ENCODE peak calls at places on chromosomes 3 and 15, in seven cellular contexts. One of them, this sample, is unnamed.

GRCh38 chr3:40915346-40915865 is 283.9 kb upstream of the CTNNB1 start:
- DNase-seq in stimulated activated CD8-positive, alpha-beta memory T cell treated with anti-CD3 and anti-CD28 coated beads, Interleukin-12 subunit alpha, Interleukin-12 subunit beta, amount 100 ng/mL, for 4 hours: no peak
- DNase-seq in stimulated activated CD4-positive, alpha-beta T cell treated with anti-CD3 and anti-CD28 coated beads, Interleukin-15, amount 100 ng/mL, for 24 hours: no peak
- DNase-seq in activated T-cell treated with anti-CD3 and anti-CD28 coated beads for 48 hours: no peak
- DNase-seq in mucosa of gallbladder: no peak
- DNase-seq in breast epithelium: no peak
- DNase-seq in GM12865: no peak
- DNase-seq in this sample: no peak

GRCh38 chr15:88769161-88769971 is 33.9 kb upstream of the ACAN start:
- DNase-seq in stimulated activated CD8-positive, alpha-beta memory T cell treated with anti-CD3 and anti-CD28 coated beads, Interleukin-12 subunit alpha, Interleukin-12 subunit beta, amount 100 ng/mL, for 4 hours: no peak
- DNase-seq in stimulated activated CD4-positive, alpha-beta T cell treated with anti-CD3 and anti-CD28 coated beads, Interleukin-15, amount 100 ng/mL, for 24 hours: no peak
- DNase-seq in activated T-cell treated with anti-CD3 and anti-CD28 coated beads for 48 hours: no peak
- DNase-seq in mucosa of gallbladder: no peak
- DNase-seq in breast epithelium: no peak
- DNase-seq in GM12865: no peak
- DNase-seq in this sample: peak; percentile 64

GRCh38 chr3:5016218-5017161 is 37.3 kb downstream of the BHLHE40 start:
- DNase-seq in stimulated activated CD8-positive, alpha-beta memory T cell treated with anti-CD3 and anti-CD28 coated beads, Interleukin-12 subunit alpha, Interleukin-12 subunit beta, amount 100 ng/mL, for 4 hours: peak; percentile 25
- DNase-seq in stimulated activated CD4-positive, alpha-beta T cell treated with anti-CD3 and anti-CD28 coated beads, Interleukin-15, amount 100 ng/mL, for 24 hours: peak; percentile 31
- DNase-seq in activated T-cell treated with anti-CD3 and anti-CD28 coated beads for 48 hours: no peak
- DNase-seq in mucosa of gallbladder: peak; percentile 77
- DNase-seq in breast epithelium: no peak
- DNase-seq in GM12865: peak; percentile 59
- DNase-seq in this sample: peak; percentile 68

GRCh38 chr3:71456826-71457225 is 126.7 kb downstream of the FOXP1 start:
- DNase-seq in stimulated activated CD8-positive, alpha-beta memory T cell treated with anti-CD3 and anti-CD28 coated beads, Interleukin-12 subunit alpha, Interleukin-12 subunit beta, amount 100 ng/mL, for 4 hours: no peak
- DNase-seq in stimulated activated CD4-positive, alpha-beta T cell treated with anti-CD3 and anti-CD28 coated beads, Interleukin-15, amount 100 ng/mL, for 24 hours: no peak
- DNase-seq in activated T-cell treated with anti-CD3 and anti-CD28 coated beads for 48 hours: no peak
- DNase-seq in mucosa of gallbladder: no peak
- DNase-seq in breast epithelium: no peak
- DNase-seq in GM12865: no peak
- DNase-seq in this sample: no peak

GRCh38 chr3:186993210-186993782 is 63.0 kb downstream of the ST6GAL1 start:
- DNase-seq in stimulated activated CD8-positive, alpha-beta memory T cell treated with anti-CD3 and anti-CD28 coated beads, Interleukin-12 subunit alpha, Interleukin-12 subunit beta, amount 100 ng/mL, for 4 hours: no peak
- DNase-seq in stimulated activated CD4-positive, alpha-beta T cell treated with anti-CD3 and anti-CD28 coated beads, Interleukin-15, amount 100 ng/mL, for 24 hours: no peak
- DNase-seq in activated T-cell treated with anti-CD3 and anti-CD28 coated beads for 48 hours: no peak
- DNase-seq in mucosa of gallbladder: no peak
- DNase-seq in breast epithelium: no peak
- DNase-seq in GM12865: no peak
- DNase-seq in this sample: no peak

GRCh38 chr3:28623106-28623505 is 274.5 kb upstream of the AZI2 start:
- DNase-seq in stimulated activated CD8-positive, alpha-beta memory T cell treated with anti-CD3 and anti-CD28 coated beads, Interleukin-12 subunit alpha, Interleukin-12 subunit beta, amount 100 ng/mL, for 4 hours: no peak
- DNase-seq in stimulated activated CD4-positive, alpha-beta T cell treated with anti-CD3 and anti-CD28 coated beads, Interleukin-15, amount 100 ng/mL, for 24 hours: no peak
- DNase-seq in activated T-cell treated with anti-CD3 and anti-CD28 coated beads for 48 hours: no peak
- DNase-seq in mucosa of gallbladder: no peak
- DNase-seq in breast epithelium: no peak
- DNase-seq in GM12865: no peak
- DNase-seq in this sample: no peak

GRCh38 chr15:99423186-99424130 is 142.3 kb upstream of the MEF2A start:
- DNase-seq in stimulated activated CD8-positive, alpha-beta memory T cell treated with anti-CD3 and anti-CD28 coated beads, Interleukin-12 subunit alpha, Interleukin-12 subunit beta, amount 100 ng/mL, for 4 hours: no peak
- DNase-seq in stimulated activated CD4-positive, alpha-beta T cell treated with anti-CD3 and anti-CD28 coated beads, Interleukin-15, amount 100 ng/mL, for 24 hours: no peak
- DNase-seq in activated T-cell treated with anti-CD3 and anti-CD28 coated beads for 48 hours: no peak
- DNase-seq in mucosa of gallbladder: no peak
- DNase-seq in breast epithelium: no peak
- DNase-seq in GM12865: no peak
- DNase-seq in this sample: no peak

GRCh38 chr3:173993299-173993698 is 595.8 kb downstream of the NLGN1 start:
- DNase-seq in stimulated activated CD8-positive, alpha-beta memory T cell treated with anti-CD3 and anti-CD28 coated beads, Interleukin-12 subunit alpha, Interleukin-12 subunit beta, amount 100 ng/mL, for 4 hours: no peak
- DNase-seq in stimulated activated CD4-positive, alpha-beta T cell treated with anti-CD3 and anti-CD28 coated beads, Interleukin-15, amount 100 ng/mL, for 24 hours: no peak
- DNase-seq in activated T-cell treated with anti-CD3 and anti-CD28 coated beads for 48 hours: no peak
- DNase-seq in mucosa of gallbladder: no peak
- DNase-seq in breast epithelium: no peak
- DNase-seq in GM12865: peak; percentile 9
- DNase-seq in this sample: no peak

GRCh38 chr3:126422121-126422520 is 27.4 kb downstream of the CFAP100 start:
- DNase-seq in stimulated activated CD8-positive, alpha-beta memory T cell treated with anti-CD3 and anti-CD28 coated beads, Interleukin-12 subunit alpha, Interleukin-12 subunit beta, amount 100 ng/mL, for 4 hours: no peak
- DNase-seq in stimulated activated CD4-positive, alpha-beta T cell treated with anti-CD3 and anti-CD28 coated beads, Interleukin-15, amount 100 ng/mL, for 24 hours: no peak
- DNase-seq in activated T-cell treated with anti-CD3 and anti-CD28 coated beads for 48 hours: no peak
- DNase-seq in mucosa of gallbladder: no peak
- DNase-seq in breast epithelium: peak; percentile 36
- DNase-seq in GM12865: no peak
- DNase-seq in this sample: no peak

GRCh38 chr3:100627491-100627890 is 18.1 kb downstream of the ADGRG7 start:
- DNase-seq in stimulated activated CD8-positive, alpha-beta memory T cell treated with anti-CD3 and anti-CD28 coated beads, Interleukin-12 subunit alpha, Interleukin-12 subunit beta, amount 100 ng/mL, for 4 hours: no peak
- DNase-seq in stimulated activated CD4-positive, alpha-beta T cell treated with anti-CD3 and anti-CD28 coated beads, Interleukin-15, amount 100 ng/mL, for 24 hours: no peak
- DNase-seq in activated T-cell treated with anti-CD3 and anti-CD28 coated beads for 48 hours: no peak
- DNase-seq in mucosa of gallbladder: no peak
- DNase-seq in breast epithelium: no peak
- DNase-seq in GM12865: no peak
- DNase-seq in this sample: no peak

GRCh38 chr3:72675243-72675642 is 173.0 kb downstream of the SHQ1 start:
- DNase-seq in stimulated activated CD8-positive, alpha-beta memory T cell treated with anti-CD3 and anti-CD28 coated beads, Interleukin-12 subunit alpha, Interleukin-12 subunit beta, amount 100 ng/mL, for 4 hours: no peak
- DNase-seq in stimulated activated CD4-positive, alpha-beta T cell treated with anti-CD3 and anti-CD28 coated beads, Interleukin-15, amount 100 ng/mL, for 24 hours: no peak
- DNase-seq in activated T-cell treated with anti-CD3 and anti-CD28 coated beads for 48 hours: no peak
- DNase-seq in mucosa of gallbladder: no peak
- DNase-seq in breast epithelium: no peak
- DNase-seq in GM12865: no peak
- DNase-seq in this sample: no peak

This sample was measured in left lung.